ENCODE peak calls at places on chromosomes 3 and 15, in four cellular contexts. K is H9, F is H1, C is mesendoderm. J is an unnamed sample.

GRCh38 chr3:11776346-11776745 is 70.3 kb downstream of the TAMM41 start:
- DNase-seq in F (no peak), C (no peak), K (no peak), J (no peak)

GRCh38 chr3:188272481-188273372 is 118.8 kb downstream of the LPP start:
- DNase-seq in C (no peak), K (no peak), F (no peak), J (peak)

GRCh38 chr3:12139111-12139511 is 19.6 kb downstream of the TIMP4 start:
- DNase-seq in K (peak), F (peak), C (peak), J (peak)

GRCh38 chr15:83380026-83380425 is 67.1 kb upstream of the SH3GL3 start:
- DNase-seq in K (no peak), F (no peak), C (no peak), J (no peak)

GRCh38 chr15:69908518-69909420 is 188.9 kb downstream of the TLE3 start:
- DNase-seq in C (peak), K (no peak), F (no peak), J (no peak)

GRCh38 chr3:66472313-66473134 is 28.3 kb downstream of the LRIG1 start:
- DNase-seq in K (no peak), F (no peak), C (no peak), J (peak)

GRCh38 chr15:70494861-70495571 is 268.3 kb downstream of the UACA start:
- DNase-seq in F (no peak), K (no peak), C (peak), J (peak)

GRCh38 chr3:133962879-133963278 is 66.8 kb downstream of the SLCO2A1 start:
- DNase-seq in F (no peak), C (peak), K (no peak), J (peak)

GRCh38 chr3:14867936-14868570 is 49.3 kb downstream of the FGD5 start:
- DNase-seq in F (no peak), C (no peak), K (no peak), J (no peak)

GRCh38 chr3:135325096-135325495 is 530.0 kb downstream of the EPHB1 start:
- DNase-seq in F (no peak), C (no peak), K (no peak), J (no peak)

GRCh38 chr15:27701014-27701413 is 398.1 kb downstream of the OCA2 start:
- DNase-seq in F (no peak), K (no peak), C (no peak), J (no peak)

GRCh38 chr3:143784446-143784845 is 63.8 kb downstream of the SLC9A9 start:
- DNase-seq in K (no peak), C (no peak), F (no peak), J (no peak)

GRCh38 chr3:113575191-113575590 is 42.8 kb downstream of the SIDT1 start:
- DNase-seq in F (no peak), K (no peak), C (peak), J (no peak)

GRCh38 chr15:66912001-66912400 is 153.4 kb upstream of the SMAD3 start:
- DNase-seq in K (peak), C (no peak), F (no peak), J (no peak)

GRCh38 chr3:17055374-17056276 is 170.9 kb downstream of the PLCL2 start:
- DNase-seq in F (no peak), C (no peak), K (no peak), J (peak)

GRCh38 chr15:69729167-69729748 is 276.6 kb downstream of the RPLP1 start:
- DNase-seq in F (no peak), C (peak), K (peak), J (peak)

GRCh38 chr15:87145686-87146085 is 1066.0 kb downstream of the AGBL1 start:
- DNase-seq in K (no peak), F (no peak), C (no peak), J (no peak)

GRCh38 chr15:90389513-90389912 is 1.5 kb downstream of the IQGAP1 start:
- DNase-seq in K (no peak), C (no peak), F (no peak), J (no peak)

GRCh38 chr3:50411229-50411628 is 51.9 kb upstream of the TMEM115 start:
- DNase-seq in F (no peak), K (no peak), C (no peak), J (no peak)

GRCh38 chr3:41127414-41127813 is 71.9 kb upstream of the CTNNB1 start:
- DNase-seq in C (no peak), K (no peak), F (no peak), J (no peak)

GRCh38 chr3:108381531-108381930 is 85.2 kb downstream of the HHLA2 start:
- DNase-seq in C (no peak), K (no peak), F (peak), J (no peak)

GRCh38 chr15:21262851-21263400 is 177.4 kb downstream of the POTEB3 start:
- DNase-seq in C (peak), F (no peak), K (no peak), J (no peak)

GRCh38 chr15:75842722-75843617 is at the start of gene UBE2Q2:
- DNase-seq in C (peak), K (peak), F (no peak), J (peak)

GRCh38 chr3:29283739-29284138 is 2.9 kb downstream of the RBMS3 start:
- DNase-seq in C (no peak), F (no peak), K (no peak), J (no peak)

GRCh38 chr3:13019706-13020105 is 53.5 kb downstream of the IQSEC1 start:
- DNase-seq in C (peak), F (no peak), K (no peak), J (no peak)

GRCh38 chr3:74273555-74274402 is 340.7 kb downstream of the CNTN3 start:
- DNase-seq in F (no peak), K (no peak), C (no peak), J (no peak)

GRCh38 chr3:99878005-99878404 is 60.3 kb downstream of the CMSS1 start:
- DNase-seq in F (no peak), C (peak), K (no peak), J (peak)

GRCh38 chr15:80266113-80266512 is 14.1 kb upstream of the CTXND1 start:
- DNase-seq in C (no peak), K (no peak), F (no peak), J (no peak)

GRCh38 chr3:171134170-171134569 is 107.7 kb upstream of the SLC2A2 start:
- DNase-seq in F (no peak), C (no peak), K (no peak), J (no peak)

GRCh38 chr3:114758828-114759709 is 388.0 kb downstream of the ZBTB20 start:
- DNase-seq in F (no peak), K (no peak), C (no peak), J (peak)

GRCh38 chr15:50145451-50145872 is 26.4 kb upstream of the ATP8B4 start:
- DNase-seq in K (no peak), C (peak), F (peak), J (peak)

GRCh38 chr3:79810529-79810928 is 42.7 kb upstream of the ROBO1 start:
- DNase-seq in F (no peak), C (no peak), K (no peak), J (no peak)

GRCh38 chr15:71291247-71291646 is 176.0 kb downstream of the THSD4 start:
- DNase-seq in F (no peak), K (no peak), C (no peak), J (no peak)

GRCh38 chr15:81312790-81313543 is 11.0 kb downstream of the STARD5 start:
- DNase-seq in C (peak), K (no peak), F (no peak), J (peak)

GRCh38 chr3:182212479-182213076 is 500.9 kb downstream of the SOX2 start:
- DNase-seq in C (peak), K (peak), F (peak), J (peak)

DNA sequence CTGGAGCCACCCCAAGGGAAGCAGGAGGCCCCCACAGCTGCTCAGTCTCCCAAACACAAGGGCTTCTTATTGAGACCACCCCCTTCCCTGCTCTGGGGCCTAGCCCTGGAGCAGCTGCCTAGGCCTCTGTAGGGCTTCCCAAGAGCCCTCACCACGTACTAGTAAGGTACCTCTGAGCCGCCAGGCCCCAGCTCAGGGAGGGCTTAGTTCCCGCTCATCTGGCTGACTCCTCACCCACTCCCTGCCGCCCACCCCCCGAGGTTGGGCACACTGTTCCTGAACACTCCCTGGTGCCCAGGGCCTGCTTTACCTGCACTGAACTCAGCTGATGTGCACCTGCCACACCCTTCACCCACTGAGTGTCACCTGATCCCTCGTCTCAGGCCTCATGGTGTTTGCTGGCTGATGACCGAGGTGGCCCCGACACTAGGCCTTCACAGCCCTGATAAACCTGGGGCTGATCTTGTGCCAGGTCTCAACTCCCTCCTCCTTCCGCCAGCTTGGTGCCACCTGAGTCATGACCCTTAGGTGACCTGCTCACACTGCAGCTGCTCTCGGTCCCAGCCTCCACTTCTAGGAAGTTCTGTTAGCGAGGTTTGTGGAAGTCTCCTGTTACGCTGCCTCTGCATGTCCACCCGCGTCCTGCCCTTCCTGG is 18.0 kb upstream of the SPTBN5 start:
- DNase-seq in C (no peak), K (no peak), F (no peak), J (no peak)
- H3K23ac ChIP-seq in C (no peak), K (no peak), F (no peak), J (no peak)

GRCh38 chr3:70431906-70432305 is 119.5 kb upstream of the MDFIC2 start:
- DNase-seq in K (no peak), F (no peak), C (no peak), J (peak)
- H3K56ac ChIP-seq in K (no peak), F (no peak), C (no peak), J (no peak)

GRCh38 chr3:48596676-48597407 is 1.7 kb upstream of the COL7A1 start:
- DNase-seq in C (no peak), F (no peak), K (no peak), J (no peak)
- H3K27ac ChIP-seq in C (no peak), F (no peak), K (no peak), J (peak)

GRCh38 chr3:132549169-132549568 is 47.9 kb upstream of the ACKR4 start:
- DNase-seq in K (no peak), F (no peak), C (no peak), J (no peak)

GRCh38 chr3:132553811-132554210 is 43.3 kb upstream of the ACKR4 start:
- DNase-seq in C (no peak), K (no peak), F (no peak), J (no peak)

GRCh38 chr3:132554437-132554836 is 42.6 kb upstream of the ACKR4 start:
- DNase-seq in K (no peak), F (no peak), C (no peak), J (peak)

GRCh38 chr3:132549890-132550578 is 47.0 kb upstream of the ACKR4 start:
- DNase-seq in F (no peak), C (no peak), K (no peak), J (peak)

GRCh38 chr3:132550579-132551305 is 46.3 kb upstream of the ACKR4 start:
- DNase-seq in C (no peak), F (no peak), K (no peak), J (peak)
- H3K23ac ChIP-seq in C (no peak), F (no peak), K (no peak), J (peak)

GRCh38 chr3:69527498-69527897 is 141.6 kb upstream of the FRMD4B start:
- DNase-seq in C (no peak), K (no peak), F (no peak), J (no peak)

GRCh38 chr3:69530554-69530953 is 144.7 kb upstream of the FRMD4B start:
- DNase-seq in F (no peak), K (no peak), C (no peak), J (no peak)

GRCh38 chr3:69524826-69525225 is 138.9 kb upstream of the FRMD4B start:
- DNase-seq in K (no peak), F (no peak), C (no peak), J (no peak)
- H3K56ac ChIP-seq in K (no peak), F (no peak), C (no peak), J (no peak)

DNA sequence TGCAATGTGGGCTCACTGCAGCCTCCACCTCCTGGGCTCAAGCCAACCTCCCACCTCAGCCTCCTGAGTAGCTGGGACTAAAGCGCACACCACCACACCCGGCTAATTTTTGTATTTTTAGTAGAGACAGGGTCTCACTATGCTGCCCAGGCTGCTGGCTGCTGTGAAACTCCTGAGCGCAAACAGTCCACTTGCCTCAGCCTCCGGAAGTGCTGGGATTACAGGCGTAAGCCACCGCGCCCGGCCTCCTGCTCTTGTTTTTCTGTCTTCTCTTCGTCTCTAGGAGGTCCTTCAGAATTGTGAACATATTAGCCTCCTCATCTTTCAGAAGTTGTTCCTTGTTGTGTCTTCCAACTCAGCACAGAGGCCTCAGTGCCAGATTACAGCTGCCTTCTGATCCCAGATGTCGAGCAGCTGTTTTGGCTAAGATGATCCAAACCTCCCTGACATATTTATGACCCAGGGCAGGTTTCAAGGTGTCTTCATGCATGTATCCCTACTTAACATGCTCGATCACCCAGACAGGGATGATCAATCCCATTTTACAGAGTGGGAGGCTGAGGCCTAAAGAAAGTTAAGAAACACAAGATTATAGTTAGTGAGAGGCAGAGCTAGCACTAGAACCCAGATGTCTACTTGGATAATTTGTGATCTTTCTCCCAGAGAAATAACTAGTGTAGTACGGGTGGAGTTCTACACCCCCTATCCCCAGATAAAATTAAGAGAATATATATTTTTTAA is 32.1 kb upstream of the UMPS start:
- DNase-seq in C (no peak), K (no peak), F (no peak), J (no peak)
- H3K27ac ChIP-seq in C (no peak), K (no peak), F (no peak), J (no peak)

DNA sequence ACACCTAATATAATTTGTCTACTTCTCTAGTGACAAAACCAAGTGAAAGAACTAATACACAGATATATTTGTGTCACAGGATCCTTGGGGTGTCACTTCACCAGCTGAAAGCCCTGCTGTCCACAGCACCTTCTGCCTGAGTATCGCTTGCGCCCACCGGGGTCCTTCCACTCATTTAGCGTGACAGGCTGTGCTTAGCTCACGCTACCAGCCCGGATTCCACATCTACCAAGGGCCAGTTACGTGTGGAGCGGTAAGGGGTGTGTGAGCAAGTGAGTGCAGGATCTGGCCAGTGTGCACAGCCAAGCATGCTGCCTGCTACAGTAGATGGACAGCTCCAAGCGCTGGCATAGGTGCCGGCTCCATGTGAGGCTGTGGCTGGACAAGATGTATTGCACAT is 810.9 kb downstream of the NSUN3 start:
- DNase-seq in C (no peak), K (no peak), F (no peak), J (no peak)
- H3K23ac ChIP-seq in C (no peak), K (no peak), F (no peak), J (no peak)

DNA sequence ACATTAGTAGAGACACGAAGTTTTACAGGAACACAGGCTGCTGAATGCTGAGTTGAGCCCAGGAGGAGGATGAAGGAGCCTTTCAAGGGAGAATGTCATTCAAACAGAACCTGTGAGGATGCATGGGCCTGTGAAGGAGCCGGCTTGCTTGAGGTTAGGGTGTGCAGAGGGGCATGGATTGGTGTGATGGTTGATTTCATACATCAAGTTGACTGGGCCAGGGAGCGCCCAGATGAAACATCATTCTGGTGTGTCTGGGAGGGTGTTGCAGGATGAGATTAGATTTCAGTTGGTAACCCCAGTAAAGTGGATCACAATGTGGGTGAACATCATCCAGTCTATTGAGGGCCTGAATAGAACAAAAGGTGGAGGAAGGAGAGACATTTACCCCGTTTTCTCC is 243.6 kb downstream of the EDEM1 start:
- DNase-seq in K (no peak), F (no peak), C (no peak), J (no peak)
- H3K56ac ChIP-seq in K (no peak), F (no peak), C (no peak), J (no peak)

GRCh38 chr15:64151727-64152506 is at the start of gene SNX22:
- DNase-seq in C (no peak), F (no peak), K (no peak), J (no peak)

GRCh38 chr15:64149424-64150235 is 1.9 kb upstream of the SNX22 start:
- DNase-seq in C (peak), K (peak), F (no peak), J (no peak)

GRCh38 chr15:64150236-64150578 is 1.3 kb upstream of the SNX22 start:
- DNase-seq in C (no peak), K (no peak), F (no peak), J (no peak)

GRCh38 chr15:64153480-64154367 is 2.2 kb downstream of the SNX22 start:
- DNase-seq in C (peak), F (peak), K (peak), J (peak)

DNA sequence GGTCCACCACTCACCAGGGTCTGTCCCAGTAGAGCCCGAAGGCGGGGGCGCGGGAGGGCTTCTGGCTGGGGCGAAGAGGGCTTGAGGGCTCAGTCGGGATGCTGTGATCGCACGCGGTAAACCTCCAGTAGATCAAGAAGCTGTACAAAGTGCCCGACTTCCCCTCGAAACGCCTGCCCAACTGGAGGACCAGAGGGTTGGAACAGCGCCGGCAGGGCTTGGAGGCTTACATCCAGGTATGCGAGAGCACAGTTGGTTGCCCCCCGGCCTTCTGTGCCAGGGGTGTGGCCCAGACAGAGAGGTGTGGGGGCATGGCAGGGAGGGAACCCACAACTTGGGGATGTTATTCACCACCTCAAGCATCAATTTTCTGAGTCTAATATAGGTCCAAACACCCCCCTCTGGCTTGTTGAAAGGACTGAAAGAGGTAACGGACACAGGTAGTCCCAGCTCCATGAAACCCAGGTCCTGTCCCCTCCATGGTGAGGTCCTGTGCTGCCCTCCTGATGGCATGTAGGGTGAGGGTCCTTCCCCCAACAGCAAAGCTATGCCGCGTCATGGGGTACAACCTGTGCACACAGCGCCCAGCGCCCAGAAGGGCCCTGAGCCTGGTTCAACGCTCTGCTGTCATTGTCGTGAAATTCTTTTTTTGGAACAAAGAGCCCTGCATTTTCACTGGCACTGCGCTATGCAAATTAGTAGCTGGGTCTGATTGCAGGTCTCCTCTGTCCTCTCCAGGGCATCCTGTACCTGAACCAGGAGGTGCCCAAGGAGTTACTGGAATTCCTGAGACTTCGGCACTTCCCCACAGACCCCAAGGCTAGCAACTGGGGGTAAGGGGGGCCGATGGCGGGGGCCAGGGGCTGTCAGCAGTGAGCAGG is 1.2 kb downstream of the SNX22 start:
- DNase-seq in F (no peak), K (peak), C (peak), J (no peak)
- H3K27ac ChIP-seq in F (no peak), K (no peak), C (no peak), J (no peak)

J was measured in IMR-90.